ENCODE peak calls at places on chromosomes 12 and 14, in four cellular contexts. Z is breast epithelium, R is uterus, X is ovary. T is an unnamed sample.

GRCh38 chr14:21343035-21343794 is 40.6 kb downstream of the SUPT16H start:
- DNase-seq in R (no peak), X (no peak), Z (no peak), T (no peak)

GRCh38 chr14:20904393-20905029 is 13.3 kb downstream of the RNASE3 start:
- DNase-seq in Z (no peak), R (no peak), X (no peak), T (no peak)

GRCh38 chr12:98182791-98183190 is 332.6 kb upstream of the TMPO start:
- DNase-seq in Z (no peak), X (no peak), R (no peak), T (no peak)

GRCh38 chr12:56634837-56635538 is 4.9 kb upstream of the BAZ2A start:
- DNase-seq in X (peak), R (peak), Z (peak), T (peak)

GRCh38 chr14:33737446-33737845 is 213.4 kb downstream of the EGLN3 start:
- DNase-seq in Z (no peak), X (no peak), R (no peak), T (peak)

GRCh38 chr14:31410048-31410654 is 10.2 kb downstream of the HEATR5A start:
- DNase-seq in X (no peak), Z (no peak), R (no peak), T (no peak)

GRCh38 chr14:97177016-97177415 is 379.8 kb downstream of the VRK1 start:
- DNase-seq in Z (no peak), R (no peak), X (no peak), T (no peak)

GRCh38 chr12:107178776-107179175 is 85.4 kb upstream of the CRY1 start:
- DNase-seq in R (no peak), Z (no peak), X (no peak), T (no peak)

GRCh38 chr12:131020326-131020725 is 66.6 kb downstream of the ADGRD1 start:
- DNase-seq in X (no peak), Z (no peak), R (no peak), T (no peak)

GRCh38 chr14:103743691-103744090 is 28.1 kb downstream of the ZFYVE21 start:
- DNase-seq in X (no peak), R (no peak), Z (no peak), T (no peak)

GRCh38 chr12:71791473-71792150 is 36.9 kb downstream of the RAB21 start:
- DNase-seq in R (no peak), X (no peak), Z (no peak), T (no peak)

GRCh38 chr14:59664741-59665140 is 88.1 kb upstream of the CCDC175 start:
- DNase-seq in X (no peak), R (no peak), Z (no peak), T (no peak)

GRCh38 chr12:131604146-131604844 is 106.6 kb upstream of the SFSWAP start:
- DNase-seq in X (no peak), Z (no peak), R (no peak), T (no peak)

GRCh38 chr12:79301181-79301580 is 389.6 kb downstream of the PAWR start:
- DNase-seq in R (no peak), Z (no peak), X (no peak), T (no peak)

GRCh38 chr12:14961466-14962155 is at the start of gene ARHGDIB:
- DNase-seq in R (no peak), X (no peak), Z (peak), T (no peak)

GRCh38 chr14:93045965-93046695 is 69.6 kb downstream of the ITPK1 start:
- DNase-seq in X (no peak), R (no peak), Z (no peak), T (peak)

GRCh38 chr12:52777566-52777965 is 421 bp upstream of the KRT76 start:
- DNase-seq in X (no peak), R (no peak), Z (no peak), T (no peak)

GRCh38 chr14:102917469-102918211 is 4.8 kb upstream of the AMN start:
- DNase-seq in Z (no peak), X (no peak), R (no peak), T (no peak)

GRCh38 chr14:24224618-24225071 is 7.5 kb downstream of the NEDD8 start:
- DNase-seq in R (no peak), X (no peak), Z (no peak), T (no peak)

GRCh38 chr14:68548194-68549056 is 244.4 kb downstream of the ZFP36L1 start:
- DNase-seq in R (peak), Z (peak), X (peak), T (peak)

GRCh38 chr14:73269729-73270651 is 32.7 kb downstream of the PAPLN start:
- DNase-seq in X (peak), Z (no peak), R (no peak), T (no peak)

GRCh38 chr14:64636208-64636979 is 67.8 kb upstream of the PLEKHG3 start:
- DNase-seq in Z (peak), R (peak), X (peak), T (no peak)

GRCh38 chr12:112838731-112839130 is 47.2 kb downstream of the RPH3A start:
- DNase-seq in Z (no peak), X (no peak), R (no peak), T (no peak)

GRCh38 chr12:20305470-20305869 is 62.9 kb upstream of the PDE3A start:
- DNase-seq in Z (no peak), X (no peak), R (no peak), T (no peak)

GRCh38 chr14:45664668-45665356 is 411.8 kb upstream of the MIS18BP1 start:
- DNase-seq in Z (no peak), X (no peak), R (no peak), T (no peak)

GRCh38 chr12:118689793-118690192 is 291.5 kb upstream of the SRRM4 start:
- DNase-seq in Z (no peak), X (no peak), R (no peak), T (no peak)

GRCh38 chr12:57111046-57111698 is at the start of gene STAT6:
- DNase-seq in Z (peak), X (peak), R (peak), T (peak)

GRCh38 chr14:35682802-35683201 is 126.3 kb downstream of the RALGAPA1 start:
- DNase-seq in X (no peak), R (no peak), Z (no peak), T (no peak)

GRCh38 chr12:85575115-85576096 is 260.8 kb downstream of the RASSF9 start:
- DNase-seq in Z (no peak), X (no peak), R (peak), T (peak)

GRCh38 chr12:108306506-108306905 is 32.6 kb downstream of the CMKLR1 start:
- DNase-seq in R (no peak), Z (no peak), X (no peak), T (no peak)

GRCh38 chr12:6950944-6951540 is at the start of gene PTPN6:
- DNase-seq in R (no peak), X (no peak), Z (no peak), T (no peak)

GRCh38 chr12:27521066-27521465 is 2.9 kb upstream of the PPFIBP1 start:
- DNase-seq in Z (no peak), X (peak), R (peak), T (no peak)

GRCh38 chr12:22069851-22070250 is 23.8 kb downstream of the CMAS start:
- DNase-seq in Z (no peak), X (no peak), R (no peak), T (no peak)

GRCh38 chr14:104148433-104149277 is 10.3 kb downstream of the KIF26A start:
- DNase-seq in X (peak), R (no peak), Z (no peak), T (no peak)

GRCh38 chr12:50132505-50133135 is 20.6 kb downstream of the COX14 start:
- DNase-seq in Z (no peak), R (no peak), X (no peak), T (no peak)

GRCh38 chr14:38549549-38549948 is 293.7 kb upstream of the CLEC14A start:
- DNase-seq in Z (no peak), X (no peak), R (no peak), T (no peak)

GRCh38 chr12:124390442-124391116 is 95.7 kb downstream of the RFLNA start:
- DNase-seq in X (peak), R (peak), Z (no peak), T (no peak)

GRCh38 chr12:124393831-124394230 is 98.9 kb downstream of the RFLNA start:
- DNase-seq in X (no peak), R (no peak), Z (no peak), T (no peak)

GRCh38 chr12:124391340-124392261 is 96.7 kb downstream of the RFLNA start:
- DNase-seq in R (peak), Z (peak), X (peak), T (no peak)

GRCh38 chr12:124392991-124393790 is 98.3 kb downstream of the RFLNA start:
- DNase-seq in X (peak), Z (peak), R (peak), T (no peak)

DNA sequence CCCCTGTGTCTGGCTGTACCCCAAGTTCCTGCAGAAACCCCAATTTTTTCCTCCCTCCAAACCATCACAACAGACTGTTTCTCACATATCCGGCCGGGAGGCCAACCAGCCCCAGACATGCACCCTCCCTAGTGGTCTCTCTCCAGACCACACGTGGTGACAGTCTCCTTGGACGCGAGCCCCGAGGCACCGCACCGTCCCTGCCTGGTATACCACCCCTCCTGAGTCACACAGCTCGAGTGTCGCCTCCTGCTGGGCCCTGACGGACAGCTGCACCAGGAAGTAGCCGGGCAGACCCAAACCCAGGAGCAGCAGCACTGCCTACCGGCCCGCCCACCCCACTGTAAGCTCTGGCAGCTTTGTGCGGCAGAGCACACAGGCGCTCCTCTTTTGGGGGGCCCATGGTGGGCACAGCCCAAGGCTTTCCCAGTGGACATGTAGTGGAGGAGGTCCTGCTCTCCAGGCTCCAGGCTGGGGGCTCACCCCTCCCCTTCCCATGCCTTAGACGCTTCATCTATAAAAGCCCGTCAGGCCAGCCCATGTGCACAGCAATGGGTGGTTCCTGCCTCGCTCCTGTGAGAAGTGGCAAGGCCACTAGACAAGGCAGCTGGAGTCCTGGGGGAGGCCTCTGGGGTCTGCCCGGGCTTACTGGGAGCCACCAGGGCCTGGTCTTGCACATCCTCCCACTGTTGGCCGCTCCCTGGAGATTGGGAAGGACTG is 97.5 kb downstream of the RFLNA start:
- DNase-seq in R (peak), X (peak), Z (no peak), T (no peak)
- TF ChIP-seq CTCF in R (no peak), X (no peak), Z (no peak), T (peak)

GRCh38 chr12:66188584-66189475 is at the start of gene IRAK3:
- DNase-seq in X (peak), Z (peak), R (peak), T (no peak)
- H3K4me3 ChIP-seq in X (peak), Z (peak), R (peak), T (peak)

GRCh38 chr12:40034712-40035111 is 71.2 kb downstream of the SLC2A13 start:
- DNase-seq in Z (no peak), X (no peak), R (no peak), T (no peak)

GRCh38 chr12:40034156-40034555 is 71.7 kb downstream of the SLC2A13 start:
- DNase-seq in R (no peak), X (no peak), Z (no peak), T (no peak)

GRCh38 chr12:40033260-40033649 is 72.6 kb downstream of the SLC2A13 start:
- DNase-seq in Z (no peak), R (no peak), X (no peak), T (no peak)

GRCh38 chr12:40032433-40033259 is 73.2 kb downstream of the SLC2A13 start:
- DNase-seq in X (no peak), R (no peak), Z (no peak), T (no peak)

DNA sequence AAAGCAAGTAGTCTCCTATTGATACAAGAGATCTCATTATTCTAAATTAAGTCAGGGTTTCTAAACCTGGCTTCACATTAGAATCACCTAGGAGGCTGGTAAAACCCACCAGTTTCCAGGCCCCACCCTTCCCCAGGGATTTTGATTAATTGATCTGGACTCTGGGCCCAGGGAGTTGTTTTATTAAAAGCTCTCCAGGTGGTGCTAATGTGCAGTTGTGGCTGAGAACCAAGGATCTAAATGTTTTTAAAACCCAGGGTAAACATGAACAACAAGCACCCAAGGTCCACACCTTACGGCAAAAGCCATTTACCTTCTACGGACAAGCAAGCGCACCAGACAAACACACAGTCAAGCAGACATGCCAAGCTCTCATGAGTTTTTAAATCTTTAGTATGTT is 73.9 kb downstream of the SLC2A13 start:
- DNase-seq in R (no peak), X (no peak), Z (no peak), T (no peak)
- TF ChIP-seq CTCF in R (no peak), X (no peak), Z (no peak), T (no peak)

DNA sequence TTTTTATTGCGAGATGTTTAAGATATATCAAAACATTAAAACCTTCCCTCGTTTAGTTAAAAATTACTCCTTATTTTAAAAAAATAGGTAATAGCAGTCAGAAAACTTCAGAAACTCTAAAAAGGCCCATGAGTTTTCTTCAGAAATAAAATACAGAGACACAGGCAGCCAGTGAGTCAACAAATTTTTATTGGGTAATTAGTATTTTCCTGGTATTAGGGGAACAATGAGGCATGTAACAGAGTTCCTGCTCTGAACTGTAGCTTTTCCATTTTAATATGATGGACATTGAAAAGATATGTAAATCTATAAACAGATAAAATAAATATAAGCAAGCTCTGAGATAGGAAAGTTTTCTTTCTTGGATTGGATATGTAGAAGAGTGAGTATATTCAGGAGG is 399 bp upstream of the ZNF705A start:
- DNase-seq in X (no peak), R (no peak), Z (no peak), T (no peak)
- H3K4me3 ChIP-seq in X (no peak), R (no peak), Z (no peak), T (no peak)

GRCh38 chr12:92603741-92604432 is 98.9 kb upstream of the PLEKHG7 start:
- DNase-seq in Z (no peak), R (no peak), X (no peak), T (no peak)
- TF ChIP-seq CTCF in Z (no peak), R (no peak), X (no peak), T (no peak)

GRCh38 chr12:46771268-46771837 is 54.4 kb downstream of the SLC38A4 start:
- DNase-seq in Z (no peak), X (no peak), R (no peak), T (no peak)
- H3K4me3 ChIP-seq in Z (no peak), X (no peak), R (no peak), T (no peak)

GRCh38 chr14:101514136-101514535 is 47.2 kb upstream of the DIO3 start:
- DNase-seq in Z (no peak), R (no peak), X (no peak), T (no peak)
- TF ChIP-seq CTCF in Z (no peak), R (no peak), X (no peak), T (no peak)

GRCh38 chr12:65640489-65640901 is 183.8 kb upstream of the HMGA2 start:
- DNase-seq in R (no peak), Z (no peak), X (no peak), T (no peak)
- H3K4me3 ChIP-seq in R (no peak), Z (no peak), X (no peak), T (no peak)

DNA sequence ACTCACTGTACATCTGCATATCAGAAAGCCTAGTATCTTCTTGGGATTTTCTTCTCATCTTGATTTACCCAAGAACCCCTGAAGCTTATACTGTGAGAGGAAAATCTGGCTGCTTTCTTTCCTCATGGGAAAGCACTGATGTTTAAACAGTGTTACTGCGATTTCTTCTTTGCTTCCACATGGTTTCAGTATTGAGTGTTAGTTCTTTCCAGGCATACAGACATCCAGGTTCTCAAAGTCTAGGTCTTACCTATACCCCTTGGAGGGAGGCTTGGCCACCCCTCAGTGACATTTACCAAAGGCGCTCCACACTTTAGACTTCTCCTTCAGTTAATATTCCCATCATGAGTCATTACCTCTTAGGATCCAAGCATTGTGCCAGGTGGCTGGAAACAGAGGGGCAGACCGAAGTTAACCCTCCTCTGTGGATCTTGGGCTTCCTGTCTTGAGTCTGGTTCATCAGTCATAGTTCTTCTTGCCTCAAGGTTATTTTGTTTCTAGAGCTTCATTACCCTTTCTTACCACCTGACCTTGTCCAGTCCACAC is 79.1 kb downstream of the TMEM117 start:
- DNase-seq in X (no peak), R (no peak), Z (no peak), T (no peak)
- TF ChIP-seq CTCF in X (no peak), R (no peak), Z (no peak), T (no peak)

DNA sequence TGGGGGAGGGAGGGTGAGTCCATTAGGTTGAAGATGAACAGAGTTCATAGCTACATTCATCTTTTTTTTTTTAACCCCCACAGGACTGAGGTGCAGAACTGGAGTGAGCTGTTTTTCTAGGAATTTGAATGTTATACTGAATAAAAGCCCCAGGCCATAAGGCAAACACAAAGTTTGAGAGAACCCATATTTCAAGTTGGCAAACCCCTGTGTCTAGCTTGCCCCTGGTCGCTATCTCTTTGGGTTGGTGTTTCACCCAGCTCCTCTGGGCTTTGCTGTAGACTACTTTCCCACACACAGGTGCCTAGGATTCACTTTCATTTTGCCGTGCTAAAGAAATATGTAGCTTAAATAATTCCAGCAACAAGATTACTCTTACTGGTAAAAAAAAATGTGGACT is 5.2 kb upstream of the LMO3 start:
- DNase-seq in R (no peak), X (no peak), Z (no peak), T (no peak)
- H3K4me3 ChIP-seq in R (peak), X (peak), Z (no peak), T (no peak)